ENCODE peak calls at places on chromosomes 2 and 18, in four cellular contexts. K is breast epithelium, X is lung, V is aorta. M is an unnamed sample.

GRCh38 chr2:207920721-207921120 is 104.6 kb downstream of the PLEKHM3 start:
- DNase-seq in X (no peak), V (no peak), K (no peak), M (no peak)

GRCh38 chr2:10312437-10312957 is 9.8 kb downstream of the HPCAL1 start:
- DNase-seq in X (no peak), K (no peak), V (no peak), M (no peak)

GRCh38 chr2:151228847-151229497 is 32.7 kb downstream of the RBM43 start:
- DNase-seq in K (no peak), X (no peak), V (no peak), M (no peak)

GRCh38 chr2:172836386-172837200 is 100.9 kb downstream of the RAPGEF4 start:
- DNase-seq in X (no peak), K (no peak), V (no peak), M (no peak)

GRCh38 chr2:237488901-237489860 is 2.1 kb downstream of the MLPH start:
- DNase-seq in X (no peak), V (peak), K (peak), M (no peak)

GRCh38 chr2:38374978-38375377 is 2.1 kb downstream of the ATL2 start:
- DNase-seq in V (no peak), X (peak), K (no peak), M (no peak)

GRCh38 chr18:71168576-71169145 is 879.8 kb downstream of the SOCS6 start:
- DNase-seq in X (no peak), V (no peak), K (no peak), M (no peak)

GRCh38 chr2:56009758-56010534 is 86.4 kb upstream of the EFEMP1 start:
- DNase-seq in K (no peak), V (no peak), X (no peak), M (no peak)

GRCh38 chr2:227653419-227653818 is 13.2 kb upstream of the SCYGR5 start:
- DNase-seq in X (no peak), V (no peak), K (no peak), M (no peak)

GRCh38 chr2:110828330-110828729 is 96.0 kb downstream of the ACOXL start:
- DNase-seq in X (no peak), V (no peak), K (no peak), M (no peak)

DNA sequence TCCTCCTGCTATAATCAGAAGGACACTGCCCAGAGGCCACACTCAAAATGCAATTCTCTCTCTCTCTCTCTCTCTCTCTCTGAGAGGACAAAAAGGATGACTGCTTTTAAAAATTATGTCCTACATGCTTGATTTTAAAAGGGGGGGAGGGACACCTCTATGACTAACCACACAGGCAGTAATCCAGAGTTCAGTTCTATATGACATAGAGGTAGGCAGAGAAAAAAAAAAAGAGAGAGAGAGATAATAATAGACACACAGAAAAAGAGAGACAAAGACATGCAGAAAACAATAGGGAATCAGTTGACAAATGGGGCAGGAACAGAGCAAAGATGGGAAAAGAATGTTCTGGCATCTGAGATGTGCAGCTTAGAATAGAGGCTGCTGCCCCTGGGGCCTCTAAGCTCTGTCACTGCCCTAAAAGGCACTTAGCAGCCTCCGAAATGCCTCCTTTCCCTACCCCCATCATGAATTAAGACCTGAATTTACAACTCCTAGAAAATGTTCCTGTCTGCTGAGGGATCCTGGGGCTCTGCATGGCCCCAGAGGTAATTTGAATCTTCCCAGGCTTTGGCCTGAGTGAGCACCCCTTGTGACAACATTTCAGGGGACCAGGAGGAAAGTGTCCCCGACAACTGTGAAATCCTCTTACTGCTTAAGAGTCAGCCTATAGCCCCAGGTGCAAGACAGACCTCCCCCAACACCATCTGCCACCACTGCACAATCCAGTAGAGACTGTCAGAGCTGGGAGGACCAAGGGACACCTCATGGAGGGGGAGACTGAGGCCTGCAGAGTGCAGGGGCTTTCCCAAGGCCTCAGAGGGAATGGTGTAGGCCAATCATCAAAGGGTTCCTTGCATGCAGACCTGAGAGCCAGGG is 24.7 kb downstream of the MRPL35 start:
- DNase-seq in V (no peak), K (no peak), X (no peak), M (no peak)
- H3K27ac ChIP-seq in V (peak), K (peak), X (no peak), M (peak)

GRCh38 chr18:44719519-44720060 is 38.9 kb downstream of the SETBP1 start:
- DNase-seq in K (no peak), V (no peak), X (no peak), M (no peak)
- H3K4me3 ChIP-seq in K (no peak), V (no peak), X (no peak), M (no peak)

GRCh38 chr18:78638889-78639596 is 340.6 kb upstream of the SALL3 start:
- DNase-seq in V (no peak), X (no peak), K (no peak), M (no peak)
- H3K27ac ChIP-seq in V (no peak), X (no peak), K (no peak), M (no peak)

GRCh38 chr2:213238753-213239591 is 45.3 kb upstream of the SPAG16 start:
- DNase-seq in V (no peak), K (no peak), X (peak), M (no peak)
- H3K4me3 ChIP-seq in V (no peak), K (no peak), X (no peak), M (no peak)

GRCh38 chr2:72788756-72789155 is 37.1 kb downstream of the EXOC6B start:
- DNase-seq in X (no peak), K (no peak), V (no peak), M (no peak)

GRCh38 chr2:72794572-72794971 is 31.3 kb downstream of the EXOC6B start:
- DNase-seq in K (no peak), X (no peak), V (no peak), M (no peak)

GRCh38 chr2:72796766-72797165 is 29.1 kb downstream of the EXOC6B start:
- DNase-seq in X (no peak), K (no peak), V (no peak), M (no peak)

GRCh38 chr2:72789241-72789640 is 36.6 kb downstream of the EXOC6B start:
- DNase-seq in X (no peak), K (no peak), V (no peak), M (no peak)

DNA sequence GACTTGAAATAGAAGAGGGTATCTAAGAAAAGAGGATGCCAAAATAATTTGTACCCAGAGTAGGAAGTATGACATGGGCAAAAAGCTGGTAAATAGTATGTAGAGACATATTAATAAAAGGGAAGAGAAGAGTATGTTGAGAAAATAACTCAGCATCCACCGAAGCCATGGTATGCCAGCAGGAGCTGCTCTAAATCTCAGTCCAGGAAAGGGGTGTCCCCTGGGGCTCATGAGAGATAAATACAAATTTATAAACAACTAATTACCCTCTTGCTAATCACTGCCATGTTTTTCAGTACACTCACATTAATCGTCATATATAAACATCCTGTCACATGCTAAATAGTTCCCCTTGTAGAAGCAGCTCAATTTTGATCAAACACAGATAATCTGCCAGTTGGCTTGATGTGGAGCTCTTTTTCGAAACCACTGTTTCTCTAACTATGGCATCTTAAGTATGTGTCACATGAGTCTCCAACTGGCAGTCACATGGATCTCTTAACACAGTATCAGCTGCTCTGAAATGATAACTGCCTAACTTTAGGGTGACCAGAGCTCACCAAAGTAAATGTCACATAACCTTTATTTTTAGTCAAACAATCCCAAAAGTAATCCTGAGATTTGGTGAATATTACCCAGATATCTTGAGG is 31.9 kb downstream of the EXOC6B start:
- DNase-seq in V (no peak), K (no peak), X (no peak), M (no peak)
- H3K27ac ChIP-seq in V (no peak), K (no peak), X (no peak), M (no peak)

GRCh38 chr2:32825291-32825712 is 121.5 kb upstream of the LTBP1 start:
- DNase-seq in K (no peak), X (no peak), V (no peak), M (peak)
- H3K4me3 ChIP-seq in K (no peak), X (no peak), V (no peak), M (peak)

GRCh38 chr2:43186321-43186678 is 40.1 kb downstream of the ZFP36L2 start:
- DNase-seq in V (no peak), K (no peak), X (no peak), M (no peak)

GRCh38 chr2:43185146-43185545 is 41.3 kb downstream of the ZFP36L2 start:
- DNase-seq in X (no peak), V (no peak), K (no peak), M (no peak)

GRCh38 chr2:43180901-43181300 is 45.5 kb downstream of the ZFP36L2 start:
- DNase-seq in K (no peak), V (no peak), X (no peak), M (no peak)

GRCh38 chr2:43184339-43184895 is 42.0 kb downstream of the ZFP36L2 start:
- DNase-seq in X (no peak), K (no peak), V (no peak), M (no peak)

DNA sequence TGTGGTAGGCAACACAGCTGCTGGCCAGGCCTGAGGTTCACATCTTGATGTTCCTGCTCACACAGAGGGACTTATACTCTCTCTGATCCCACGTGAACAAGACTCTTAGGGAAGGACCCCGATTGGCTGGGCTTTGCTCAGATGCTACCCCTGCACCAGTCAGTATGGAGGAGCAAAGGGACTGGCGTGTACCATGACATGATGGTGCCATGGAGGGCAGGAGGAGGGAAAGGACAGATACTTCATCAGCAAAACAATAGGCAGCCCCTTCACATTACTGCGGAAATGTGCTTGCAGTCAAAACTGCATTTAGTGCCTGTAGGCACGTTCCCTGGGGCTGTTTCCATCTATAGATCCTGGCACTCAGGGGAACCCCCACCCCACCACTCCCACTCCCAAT is 42.7 kb downstream of the ZFP36L2 start:
- DNase-seq in X (no peak), K (no peak), V (no peak), M (no peak)
- H3K27ac ChIP-seq in X (no peak), K (no peak), V (no peak), M (no peak)

DNA sequence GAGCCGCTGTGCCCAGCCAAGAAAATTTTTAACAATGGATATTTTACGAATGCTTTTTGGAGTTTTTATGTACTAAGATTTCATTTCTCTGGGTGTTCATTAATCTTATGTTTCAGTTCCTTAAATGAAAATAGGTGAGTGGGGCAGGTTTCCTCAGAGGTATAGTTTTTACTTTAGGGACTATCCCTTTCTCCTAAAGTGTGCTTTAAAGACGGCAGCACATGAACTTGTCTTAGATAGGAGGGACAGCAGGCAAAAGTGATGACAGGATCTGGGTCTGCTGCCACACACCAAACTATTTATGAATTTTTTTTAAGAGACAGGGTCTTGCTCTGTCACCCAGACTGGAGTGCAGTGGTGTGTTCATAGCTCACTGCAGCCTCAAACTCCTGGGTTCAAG is 8.0 kb upstream of the REL start:
- DNase-seq in V (no peak), K (no peak), X (no peak), M (no peak)
- H3K4me3 ChIP-seq in V (no peak), K (no peak), X (no peak), M (no peak)

DNA sequence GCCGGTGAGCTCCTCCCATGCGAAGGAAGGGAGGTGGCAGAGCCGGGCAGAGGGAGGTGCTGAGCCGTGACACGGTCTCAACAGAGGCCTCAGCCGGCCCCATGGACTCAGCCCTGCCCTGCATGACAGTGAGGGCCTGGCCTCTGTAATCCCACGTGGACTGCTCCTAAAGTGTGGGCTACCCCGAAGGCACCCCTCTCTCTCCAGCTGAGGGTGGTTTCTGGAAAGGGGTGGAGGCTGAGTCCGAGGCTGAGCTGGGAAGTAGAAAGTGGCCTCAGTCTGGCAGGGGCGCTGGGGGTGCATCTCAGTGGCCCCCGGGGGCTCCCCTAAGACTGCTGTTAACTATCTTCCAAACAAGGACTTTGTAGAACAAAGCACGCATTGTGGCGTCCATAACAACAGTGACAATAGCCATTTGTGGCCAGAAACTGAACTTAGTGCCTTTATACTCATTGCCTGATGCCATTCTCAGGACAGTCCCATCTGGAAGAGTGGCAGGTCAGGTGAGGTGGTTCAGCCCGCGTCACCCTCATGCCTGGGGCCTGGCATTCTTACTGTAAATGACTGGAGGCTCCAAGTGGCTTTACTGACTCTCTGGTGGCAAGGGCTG is 192.4 kb downstream of the TWIST2 start:
- DNase-seq in X (no peak), K (no peak), V (peak), M (peak)
- H3K27ac ChIP-seq in X (no peak), K (no peak), V (no peak), M (peak)

M was measured in dorsolateral prefrontal cortex.